ENCODE peak calls at places on chromosome 3, in four cellular contexts. Z is HL-60, H is GM12878, Q is K562. W is an unnamed sample.

GRCh38 chr3:157916672-157917071 is 189.5 kb downstream of the SHOX2 start:
- DNase-seq in Q (no peak), H (no peak), Z (no peak), W (no peak)

GRCh38 chr3:31409866-31410265 is 122.9 kb upstream of the STT3B start:
- DNase-seq in H (no peak), Z (no peak), Q (no peak), W (no peak)

GRCh38 chr3:160671231-160671630 is 5.7 kb upstream of the ARL14 start:
- DNase-seq in H (peak), Z (no peak), Q (no peak), W (no peak)

GRCh38 chr3:46561511-46561910 is 4.6 kb downstream of the LRRC2 start:
- DNase-seq in Q (no peak), Z (no peak), H (no peak), W (no peak)

GRCh38 chr3:136237103-136237502 is 13.0 kb upstream of the PCCB start:
- DNase-seq in H (no peak), Q (no peak), Z (no peak), W (no peak)

GRCh38 chr3:131242201-131242600 is 139.4 kb upstream of the NUDT16 start:
- DNase-seq in Z (no peak), Q (no peak), H (no peak), W (no peak)

GRCh38 chr3:73098873-73099272 is 37.4 kb downstream of the EBLN2 start:
- DNase-seq in H (no peak), Q (no peak), Z (peak), W (no peak)

GRCh38 chr3:70824785-70825184 is 512.3 kb upstream of the MDFIC2 start:
- DNase-seq in H (no peak), Z (no peak), Q (no peak), W (no peak)

GRCh38 chr3:40120067-40120692 is 189.3 kb upstream of the EIF1B start:
- DNase-seq in Z (no peak), Q (no peak), H (no peak), W (no peak)

GRCh38 chr3:190585771-190586630 is 72.1 kb downstream of the IL1RAP start:
- DNase-seq in H (no peak), Q (no peak), Z (peak), W (no peak)

GRCh38 chr3:88469216-88469615 is 319.5 kb downstream of the C3orf38 start:
- DNase-seq in H (no peak), Z (no peak), Q (no peak), W (no peak)

GRCh38 chr3:56290376-56290775 is 177.9 kb downstream of the ERC2 start:
- DNase-seq in Q (no peak), H (no peak), Z (no peak), W (no peak)

GRCh38 chr3:10240799-10241198 is 7.5 kb upstream of the TATDN2 start:
- DNase-seq in H (no peak), Q (no peak), Z (no peak), W (no peak)

GRCh38 chr3:150803440-150803985 is 40.5 kb upstream of the SIAH2 start:
- DNase-seq in H (no peak), Z (no peak), Q (no peak), W (no peak)

GRCh38 chr3:105195260-105195659 is 171.4 kb upstream of the ALCAM start:
- DNase-seq in H (no peak), Z (no peak), Q (no peak), W (no peak)

GRCh38 chr3:182920515-182921084 is 59.7 kb downstream of the DCUN1D1 start:
- DNase-seq in Z (no peak), H (no peak), Q (peak), W (no peak)

GRCh38 chr3:45151100-45151499 is 4.9 kb upstream of the CDCP1 start:
- DNase-seq in H (no peak), Q (no peak), Z (no peak), W (no peak)

GRCh38 chr3:27464646-27465045 is 19.5 kb downstream of the SLC4A7 start:
- DNase-seq in H (no peak), Z (no peak), Q (no peak), W (no peak)

GRCh38 chr3:50237133-50237651 is 1.2 kb downstream of the GNAI2 start:
- DNase-seq in Q (no peak), H (no peak), Z (peak), W (no peak)

GRCh38 chr3:15606434-15606891 is 4.9 kb downstream of the BTD start:
- DNase-seq in Z (no peak), H (no peak), Q (no peak), W (no peak)

GRCh38 chr3:73765878-73766564 is 141.3 kb upstream of the PDZRN3 start:
- DNase-seq in H (no peak), Q (no peak), Z (peak), W (no peak)

GRCh38 chr3:14336414-14337285 is 65.8 kb upstream of the SLC6A6 start:
- DNase-seq in Z (peak), Q (no peak), H (no peak), W (no peak)

GRCh38 chr3:50491023-50491422 is 12.4 kb downstream of the CACNA2D2 start:
- DNase-seq in H (no peak), Z (no peak), Q (no peak), W (no peak)

GRCh38 chr3:156409694-156410093 is 145.2 kb downstream of the SSR3 start:
- DNase-seq in Q (no peak), H (no peak), Z (no peak), W (no peak)

GRCh38 chr3:131072845-131073244 is 46.2 kb downstream of the NEK11 start:
- DNase-seq in Z (no peak), H (no peak), Q (no peak), W (no peak)

GRCh38 chr3:152259480-152259879 is 9.2 kb upstream of the MBNL1 start:
- DNase-seq in H (no peak), Q (no peak), Z (no peak), W (no peak)

GRCh38 chr3:82259994-82260393 is 498.5 kb upstream of the GBE1 start:
- DNase-seq in Q (no peak), Z (no peak), H (no peak), W (no peak)

GRCh38 chr3:50390523-50391177 is 31.3 kb upstream of the TMEM115 start:
- DNase-seq in Q (peak), Z (no peak), H (no peak), W (no peak)

GRCh38 chr3:71066849-71067261 is 516.7 kb downstream of the FOXP1 start:
- DNase-seq in H (no peak), Q (no peak), Z (peak), W (no peak)

GRCh38 chr3:154182322-154182922 is 61.2 kb downstream of the ARHGEF26 start:
- DNase-seq in H (no peak), Q (no peak), Z (no peak), W (no peak)

GRCh38 chr3:148102156-148102555 is 595.5 kb upstream of the AGTR1 start:
- DNase-seq in Q (no peak), Z (no peak), H (no peak), W (no peak)

GRCh38 chr3:184560992-184561328 is 625 bp upstream of the EPHB3 start:
- DNase-seq in Q (no peak), Z (no peak), H (no peak), W (no peak)

GRCh38 chr3:184560531-184560930 is 1.1 kb upstream of the EPHB3 start:
- DNase-seq in H (no peak), Z (no peak), Q (no peak), W (no peak)

GRCh38 chr3:184562146-184562861 is 719 bp downstream of the EPHB3 start:
- DNase-seq in Q (no peak), H (no peak), Z (no peak), W (no peak)

GRCh38 chr3:184562875-184563568 is 1.4 kb downstream of the EPHB3 start:
- DNase-seq in H (no peak), Z (no peak), Q (no peak), W (no peak)

GRCh38 chr3:184561329-184562145 is at the start of gene EPHB3:
- DNase-seq in Z (peak), H (peak), Q (peak), W (peak)
- TF ChIP-seq POLR2AphosphoS5 in Z (no peak), H (no peak), Q (no peak), W (no peak)

GRCh38 chr3:42500909-42501308 is 1.5 kb upstream of the VIPR1 start:
- DNase-seq in Q (no peak), Z (no peak), H (no peak), W (no peak)
- TF ChIP-seq SPI1 in Q (no peak), Z (no peak), H (no peak), W (no peak)

GRCh38 chr3:168545591-168545990 is 449.9 kb upstream of the GOLIM4 start:
- DNase-seq in H (no peak), Z (no peak), Q (no peak), W (no peak)
- TF ChIP-seq POLR2AphosphoS5 in H (no peak), Z (no peak), Q (no peak), W (no peak)

GRCh38 chr3:48561045-48561736 is 2.4 kb downstream of the UCN2 start:
- DNase-seq in Q (peak), Z (no peak), H (no peak), W (peak)
- TF ChIP-seq SPI1 in Q (no peak), Z (no peak), H (no peak), W (no peak)

GRCh38 chr3:48662753-48663488 is at the start of gene CELSR3:
- DNase-seq in H (peak), Z (peak), Q (peak), W (no peak)

GRCh38 chr3:48662140-48662752 is 440 bp downstream of the CELSR3 start:
- DNase-seq in Q (no peak), H (no peak), Z (no peak), W (no peak)

GRCh38 chr3:48664313-48664644 is 1.6 kb upstream of the CELSR3 start:
- DNase-seq in H (no peak), Z (no peak), Q (no peak), W (no peak)

GRCh38 chr3:48663489-48664312 is 1.0 kb upstream of the CELSR3 start:
- DNase-seq in H (peak), Z (peak), Q (peak), W (peak)

DNA sequence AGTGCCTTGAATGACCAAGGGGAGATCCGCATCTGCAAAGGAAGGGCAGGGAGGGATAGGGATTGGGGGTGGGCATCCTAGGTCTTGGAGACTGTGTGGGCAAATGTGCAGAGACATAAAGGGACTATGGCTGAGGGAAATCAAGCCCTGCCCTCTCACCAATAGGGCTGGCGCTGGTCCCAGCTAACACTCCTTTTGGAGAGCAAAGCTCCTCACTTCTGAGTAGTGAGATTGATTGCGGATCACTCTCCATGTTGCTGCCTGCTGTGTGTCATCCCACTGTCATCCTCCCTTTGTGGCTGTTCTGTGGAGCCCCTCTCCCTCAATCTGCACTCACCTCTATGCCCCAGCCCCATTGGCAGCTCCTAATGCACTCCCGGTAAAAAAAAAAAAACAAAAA is 2.2 kb upstream of the CELSR3 start:
- DNase-seq in H (no peak), Q (no peak), Z (no peak), W (no peak)
- TF ChIP-seq POLR2AphosphoS5 in H (no peak), Q (no peak), Z (no peak), W (no peak)

GRCh38 chr3:138591392-138591791 is 2.7 kb downstream of the CEP70 start:
- DNase-seq in Z (no peak), Q (no peak), H (no peak), W (no peak)

GRCh38 chr3:138594935-138595259 is 837 bp upstream of the CEP70 start:
- DNase-seq in Z (no peak), Q (no peak), H (no peak), W (no peak)

GRCh38 chr3:138594150-138594934 is at the start of gene CEP70:
- DNase-seq in Q (peak), H (peak), Z (peak), W (peak)

GRCh38 chr3:138598534-138598933 is 4.5 kb upstream of the CEP70 start:
- DNase-seq in H (no peak), Z (no peak), Q (no peak), W (no peak)

DNA sequence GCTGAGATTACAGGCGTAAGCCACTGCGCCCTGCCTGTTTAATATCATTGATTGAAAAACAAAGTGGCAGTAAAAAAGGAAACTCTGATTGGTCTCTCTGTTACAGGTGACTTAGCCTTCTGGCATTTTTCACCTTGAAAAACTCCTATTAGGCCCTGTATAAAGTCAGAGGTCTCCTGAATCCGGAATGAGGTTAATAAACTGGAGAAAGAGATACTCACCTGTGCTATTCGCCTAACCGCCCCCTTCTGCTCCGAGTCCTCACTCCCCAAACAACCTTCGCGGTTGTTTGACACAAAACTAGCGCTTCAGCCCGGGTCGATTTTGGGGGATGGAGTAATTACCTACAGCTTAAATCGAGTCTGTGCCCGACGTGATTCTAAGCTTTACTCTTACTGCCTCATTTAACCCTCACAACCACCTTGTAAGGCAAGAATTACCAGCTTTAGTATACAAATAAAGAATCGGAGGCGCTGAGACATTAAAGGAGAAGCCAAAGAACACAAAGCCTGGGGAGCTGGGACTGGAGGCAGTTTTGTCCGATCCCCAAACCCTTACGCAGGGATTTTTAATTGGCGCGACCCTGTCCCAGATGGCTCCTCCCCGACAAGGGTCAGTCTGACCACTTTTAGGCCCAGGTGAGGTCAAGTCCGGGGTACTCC is 441 bp downstream of the CEP70 start:
- DNase-seq in Q (no peak), Z (no peak), H (no peak), W (no peak)
- TF ChIP-seq SPI1 in Q (no peak), Z (no peak), H (no peak), W (no peak)

DNA sequence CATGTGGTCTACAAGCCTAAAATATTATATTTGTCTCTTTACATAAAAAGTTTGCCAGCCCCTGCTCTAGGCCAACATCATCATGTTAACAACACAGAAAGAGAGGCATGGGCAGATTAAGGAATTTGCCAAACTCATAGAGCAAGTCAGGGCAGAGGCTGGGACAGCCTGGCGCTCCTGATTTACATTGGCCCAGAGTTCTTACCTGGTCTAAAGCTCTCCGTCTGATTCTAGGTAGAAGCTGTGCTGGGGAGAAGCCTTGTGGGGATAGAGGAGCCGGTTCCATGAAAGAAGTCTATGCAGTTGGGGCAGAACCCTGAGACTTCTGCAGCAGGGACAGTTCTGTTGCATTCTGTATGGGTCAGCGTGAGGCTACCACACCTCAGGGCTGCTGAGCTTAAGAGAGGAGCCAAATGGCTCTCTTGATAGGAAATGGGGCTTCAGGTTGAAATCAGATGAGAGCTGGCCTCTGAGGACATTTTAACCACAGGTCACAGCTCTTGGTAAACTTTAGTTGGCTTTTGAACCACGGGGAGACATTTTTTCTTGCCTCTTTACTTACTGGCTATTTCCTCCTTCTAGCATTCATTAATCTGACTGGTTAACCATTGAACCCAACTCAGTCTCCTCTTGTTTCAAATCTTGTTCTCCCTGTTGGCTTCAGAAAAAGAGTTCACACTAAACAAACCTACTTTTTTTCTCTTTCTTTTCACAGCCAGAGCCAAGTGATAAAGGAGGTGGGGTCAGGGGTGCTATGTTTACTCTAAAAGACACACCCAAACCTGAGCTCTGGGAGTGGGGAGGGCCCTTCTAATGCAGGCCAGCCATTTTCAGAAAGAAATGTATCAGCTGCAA is 250.7 kb downstream of the OPA1 start:
- DNase-seq in Z (no peak), H (peak), Q (peak), W (no peak)
- TF ChIP-seq POLR2AphosphoS5 in Z (no peak), H (no peak), Q (no peak), W (no peak)

W was measured in GM12891.